ENCODE peak calls at places on chromosomes 3 and 15, in four cellular contexts. I is HuH-7, L is NCI-H524, V is GM10248. H is an unnamed sample.
A peak's percentile ranks its signal among the peaks of the same experiment; 100 is the strongest.

GRCh38 chr3:125437631-125438435 is 62.7 kb upstream of the ZNF148 start:
- DNase-seq in L (no peak), V (peak; percentile 58), I (peak; percentile 33), H (peak; percentile 52)

GRCh38 chr15:39543651-39544050 is 37.2 kb upstream of the THBS1 start:
- DNase-seq in L (no peak), V (no peak), I (no peak), H (no peak)

GRCh38 chr3:65619391-65620298 is 419.1 kb downstream of the MAGI1 start:
- DNase-seq in I (no peak), L (no peak), V (no peak), H (peak; percentile 31)

GRCh38 chr3:197809356-197810020 is 18.4 kb downstream of the LRCH3 start:
- DNase-seq in I (no peak), V (no peak), L (no peak), H (peak; percentile 79)

GRCh38 chr3:128402998-128403397 is 63.7 kb downstream of the DNAJB8 start:
- DNase-seq in V (no peak), L (no peak), I (no peak), H (no peak)

GRCh38 chr3:24793896-24794295 is 299.2 kb upstream of the THRB start:
- DNase-seq in L (no peak), I (no peak), V (no peak), H (no peak)

GRCh38 chr15:70466895-70467529 is 296.3 kb downstream of the UACA start:
- DNase-seq in I (peak; percentile 80), V (peak; percentile 69), L (peak; percentile 31), H (peak; percentile 62)

GRCh38 chr3:188170461-188171459 is 16.8 kb downstream of the LPP start:
- DNase-seq in L (no peak), I (no peak), V (no peak), H (no peak)

GRCh38 chr3:9696480-9697220 is 7.0 kb upstream of the CPNE9 start:
- DNase-seq in I (no peak), L (no peak), V (no peak), H (no peak)

GRCh38 chr3:9914559-9915251 is 2.2 kb upstream of the IL17RC start:
- DNase-seq in V (no peak), I (peak; percentile 81), L (peak; percentile 60), H (no peak)

GRCh38 chr3:45950686-45951600 is 7.7 kb downstream of the CXCR6 start:
- DNase-seq in I (no peak), L (no peak), V (no peak), H (no peak)

GRCh38 chr15:100103828-100104227 is 237.9 kb downstream of the ADAMTS17 start:
- DNase-seq in L (no peak), V (no peak), I (no peak), H (no peak)

GRCh38 chr3:178684881-178685590 is 148.8 kb downstream of the KCNMB2 start:
- DNase-seq in I (no peak), L (no peak), V (no peak), H (no peak)

GRCh38 chr3:49607105-49607591 is 52.9 kb downstream of the BSN start:
- DNase-seq in V (no peak), L (no peak), I (no peak), H (no peak)

GRCh38 chr3:65233561-65233960 is 545.8 kb upstream of the ADAMTS9 start:
- DNase-seq in L (no peak), V (no peak), I (no peak), H (no peak)

GRCh38 chr15:60933914-60934885 is 294.9 kb downstream of the RORA start:
- DNase-seq in V (no peak), I (no peak), L (peak; percentile 98), H (no peak)

GRCh38 chr15:62672268-62672667 is 370.3 kb upstream of the TPM1 start:
- DNase-seq in I (no peak), V (no peak), L (no peak), H (peak; percentile 41)

GRCh38 chr3:123700791-123701712 is 116.2 kb upstream of the HACD2 start:
- DNase-seq in I (no peak), L (no peak), V (no peak), H (no peak)

GRCh38 chr3:26132942-26133341 is 343.1 kb downstream of the OXSM start:
- DNase-seq in V (no peak), I (no peak), L (no peak), H (no peak)

GRCh38 chr3:136612512-136612911 is 139.7 kb downstream of the STAG1 start:
- DNase-seq in I (no peak), L (no peak), V (no peak), H (peak; percentile 49)

GRCh38 chr3:8499181-8499611 is 2.4 kb upstream of the LMCD1 start:
- DNase-seq in L (no peak), V (no peak), I (no peak), H (no peak)

GRCh38 chr3:16849795-16850194 is 35.0 kb upstream of the PLCL2 start:
- DNase-seq in L (no peak), I (no peak), V (no peak), H (peak; percentile 78)

GRCh38 chr3:126117786-126118185 is 33.9 kb upstream of the SLC41A3 start:
- DNase-seq in I (no peak), V (no peak), L (no peak), H (no peak)

GRCh38 chr3:64863811-64864210 is 176.0 kb upstream of the ADAMTS9 start:
- DNase-seq in I (no peak), V (no peak), L (no peak), H (no peak)

H was measured in EL.